ENCODE peak calls at places on chromosome 1, in four cellular contexts. M is K562, W is Panc1, H is HepG2. G is an unnamed sample.

GRCh38 chr1:16076003-16076870 is 2.8 kb upstream of the FAM131C start:
- DNase-seq in M (peak; percentile 88), W (peak; percentile 91), H (no peak), G (peak; percentile 82)

GRCh38 chr1:65372557-65372956 is 47.9 kb upstream of the LEPR start:
- DNase-seq in M (peak; percentile 12), W (no peak), H (no peak), G (no peak)

GRCh38 chr1:206479164-206480125 is 9.2 kb downstream of the IKBKE start:
- DNase-seq in M (peak; percentile 86), W (peak; percentile 54), H (peak; percentile 58), G (no peak)

GRCh38 chr1:56644941-56645662 is at the start of gene PRKAA2:
- DNase-seq in M (no peak), W (no peak), H (peak; percentile 41), G (no peak)

GRCh38 chr1:211375949-211376348 is 49.3 kb downstream of the TRAF5 start:
- DNase-seq in M (no peak), W (no peak), H (no peak), G (no peak)

GRCh38 chr1:233514946-233515391 is 98.9 kb upstream of the KCNK1 start:
- DNase-seq in M (no peak), W (no peak), H (no peak), G (no peak)

GRCh38 chr1:23904748-23905357 is 8.3 kb downstream of the CNR2 start:
- DNase-seq in M (no peak), W (no peak), H (no peak), G (no peak)

GRCh38 chr1:83959824-83960441 is 39.0 kb downstream of the TTLL7 start:
- DNase-seq in M (no peak), W (no peak), H (no peak), G (no peak)

GRCh38 chr1:201275266-201275666 is 8.0 kb upstream of the PKP1 start:
- DNase-seq in M (no peak), W (peak; percentile 84), H (no peak), G (peak; percentile 79)

GRCh38 chr1:160522622-160523345 is at the start of gene SLAMF6:
- DNase-seq in M (peak; percentile 84), W (no peak), H (no peak), G (no peak)

GRCh38 chr1:220828211-220828553 is 41.5 kb downstream of the MTARC1 start:
- DNase-seq in M (no peak), W (no peak), H (peak; percentile 23), G (no peak)

GRCh38 chr1:111505641-111506119 is 2.2 kb upstream of the ADORA3 start:
- DNase-seq in M (no peak), W (no peak), H (no peak), G (no peak)

GRCh38 chr1:19100008-19100407 is 110.1 kb downstream of the UBR4 start:
- DNase-seq in M (no peak), W (no peak), H (no peak), G (no peak)

GRCh38 chr1:52684545-52684944 is 13.6 kb downstream of the COA7 start:
- DNase-seq in M (no peak), W (no peak), H (no peak), G (no peak)

GRCh38 chr1:44296794-44297193 is 58.3 kb downstream of the ERI3 start:
- DNase-seq in M (no peak), W (no peak), H (no peak), G (no peak)

GRCh38 chr1:187257476-187257875 is 428.7 kb downstream of the PLA2G4A start:
- DNase-seq in M (no peak), W (no peak), H (no peak), G (no peak)

GRCh38 chr1:188715566-188715965 is 1762.1 kb downstream of the BRINP3 start:
- DNase-seq in M (no peak), W (no peak), H (peak; percentile 1), G (peak; percentile 22)

GRCh38 chr1:77888429-77889239 is at the start of gene NEXN:
- DNase-seq in M (peak; percentile 39), W (no peak), H (peak; percentile 44), G (no peak)

GRCh38 chr1:103266036-103266435 is 157.7 kb upstream of the COL11A1 start:
- DNase-seq in M (no peak), W (no peak), H (no peak), G (no peak)

GRCh38 chr1:202411421-202411820 is 62.9 kb downstream of the PPP1R12B start:
- DNase-seq in M (no peak), W (no peak), H (no peak), G (no peak)

GRCh38 chr1:24416666-24417391 is 1.2 kb downstream of the NIPAL3 start:
- DNase-seq in M (peak; percentile 92), W (peak; percentile 64), H (peak; percentile 48), G (no peak)

DNA sequence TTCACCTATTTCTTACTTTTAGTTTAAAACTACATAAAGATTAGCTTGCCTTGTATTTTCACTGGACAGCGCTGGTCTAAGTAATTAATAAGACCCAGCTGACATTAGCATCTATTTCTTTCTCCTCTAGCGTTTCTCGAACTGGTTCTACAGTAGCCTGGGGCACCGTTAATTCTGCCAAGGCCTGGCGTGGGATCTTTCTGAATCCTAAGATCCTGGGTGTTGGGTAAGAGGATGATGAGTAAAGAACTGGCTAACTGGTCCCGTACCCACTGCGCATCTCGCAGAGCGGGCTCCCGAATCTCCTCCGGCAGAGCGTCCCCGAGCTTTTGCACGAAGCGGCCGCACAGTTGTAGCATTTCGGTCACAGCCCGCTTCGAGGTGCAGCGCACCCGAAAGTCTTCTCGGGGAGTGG is 309 bp downstream of the NSL1 start:
- DNase-seq in M (no peak), W (no peak), H (no peak), G (no peak)
- TF ChIP-seq TCF7L2 in M (no peak), W (no peak), H (no peak), G (no peak)

DNA sequence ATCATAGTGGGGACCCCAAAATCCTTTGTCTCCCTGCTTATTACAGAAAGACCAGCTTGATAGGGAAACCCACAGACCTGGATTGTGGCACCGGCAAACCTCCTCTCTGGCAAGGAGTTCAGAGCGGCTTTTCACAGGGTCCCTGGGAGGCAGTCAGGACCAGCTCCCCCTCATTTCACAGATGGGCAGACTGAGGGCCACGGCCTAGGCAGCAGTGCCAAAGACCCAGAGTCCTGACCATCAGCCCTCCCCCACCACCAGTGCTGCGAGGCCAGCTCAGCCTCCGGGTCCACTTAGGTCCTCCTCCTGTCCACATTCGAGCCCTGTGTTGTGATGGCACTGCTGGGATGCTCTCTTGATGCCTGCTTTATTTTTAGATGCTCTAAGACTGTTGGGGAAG is 57.2 kb downstream of the CAMK2N1 start:
- DNase-seq in M (no peak), W (no peak), H (no peak), G (no peak)
- TF ChIP-seq TCF7L2 in M (no peak), W (no peak), H (no peak), G (no peak)

DNA sequence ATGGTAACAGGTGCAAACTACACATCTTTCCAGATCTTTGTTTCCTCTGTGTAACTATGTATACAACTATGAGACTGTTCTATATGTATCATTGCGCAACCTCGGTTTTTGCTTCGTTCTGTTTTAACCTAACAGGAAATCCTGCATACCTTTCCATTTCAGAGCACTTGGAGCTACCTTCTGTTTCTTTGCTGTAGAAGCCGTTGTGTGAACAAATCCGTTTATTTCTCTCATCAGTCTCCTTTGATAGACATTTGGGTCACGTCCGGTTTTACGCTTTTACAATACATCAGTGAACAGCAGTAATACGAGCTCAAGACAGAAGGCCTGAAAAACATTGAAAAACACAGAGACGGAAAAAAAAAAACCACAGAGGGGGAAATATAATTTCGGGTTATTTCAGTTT is 10.5 kb downstream of the ATP5IF1 start:
- DNase-seq in M (no peak), W (no peak), H (peak; percentile 78), G (no peak)
- TF ChIP-seq TCF7L2 in M (no peak), W (no peak), H (no peak), G (no peak)

GRCh38 chr1:93979718-93980319 is 70.6 kb upstream of the GCLM start:
- DNase-seq in M (no peak), W (no peak), H (peak; percentile 93), G (no peak)

GRCh38 chr1:93977546-93977945 is 68.3 kb upstream of the GCLM start:
- DNase-seq in M (no peak), W (no peak), H (no peak), G (no peak)

GRCh38 chr1:93979040-93979717 is 69.9 kb upstream of the GCLM start:
- DNase-seq in M (no peak), W (no peak), H (no peak), G (no peak)

GRCh38 chr1:93980881-93981280 is 71.7 kb upstream of the GCLM start:
- DNase-seq in M (no peak), W (no peak), H (no peak), G (no peak)

GRCh38 chr1:93980320-93980744 is 71.1 kb upstream of the GCLM start:
- DNase-seq in M (peak; percentile 31), W (no peak), H (peak; percentile 58), G (no peak)
- TF ChIP-seq TCF7L2 in M (no peak), W (no peak), H (no peak), G (no peak)

DNA sequence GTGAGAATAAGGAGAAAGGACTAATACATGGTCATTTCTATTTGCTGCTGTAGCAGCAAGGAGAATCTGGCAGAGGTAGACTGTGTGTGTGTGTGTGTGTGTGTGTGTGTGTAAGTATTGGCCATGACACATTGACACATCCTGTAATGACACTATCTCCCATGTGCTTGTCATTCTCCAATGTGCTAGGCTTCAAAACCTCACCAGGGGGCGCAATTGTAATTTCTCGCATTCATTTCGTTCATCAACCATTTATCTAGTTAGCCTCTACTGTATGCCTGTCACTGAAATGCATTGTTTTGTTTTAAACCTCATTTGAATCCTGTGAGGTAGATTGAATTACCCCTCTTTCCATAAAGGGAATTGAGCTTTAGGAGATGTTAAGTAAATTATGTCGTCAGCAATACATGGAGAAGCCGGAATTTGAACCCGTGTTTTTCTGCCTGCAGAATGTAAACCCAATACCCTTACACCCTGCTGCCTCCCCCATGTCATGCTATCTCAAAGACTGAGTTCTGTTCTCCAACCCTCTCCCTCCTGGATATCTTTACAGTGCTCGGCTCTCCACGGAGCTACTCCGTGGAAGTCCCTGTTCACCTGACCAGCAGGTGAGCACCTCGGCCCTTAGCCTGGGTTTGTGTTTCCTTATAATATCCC is 100.8 kb downstream of the UCK2 start:
- DNase-seq in M (peak; percentile 78), W (no peak), H (peak; percentile 43), G (peak; percentile 39)
- TF ChIP-seq TCF7L2 in M (no peak), W (no peak), H (no peak), G (no peak)

GRCh38 chr1:32353886-32354570 is 8.3 kb downstream of the FAM229A start:
- DNase-seq in M (peak; percentile 52), W (no peak), H (no peak), G (no peak)

GRCh38 chr1:32351859-32352745 is 10.2 kb downstream of the FAM229A start:
- DNase-seq in M (peak; percentile 73), W (no peak), H (peak; percentile 40), G (no peak)

GRCh38 chr1:32351077-32351858 is 11.0 kb downstream of the FAM229A start:
- DNase-seq in M (peak; percentile 99), W (peak; percentile 69), H (peak; percentile 89), G (peak; percentile 84)

GRCh38 chr1:32353431-32353830 is 8.9 kb downstream of the FAM229A start:
- DNase-seq in M (no peak), W (no peak), H (no peak), G (no peak)

GRCh38 chr1:32352831-32353383 is 9.4 kb downstream of the FAM229A start:
- DNase-seq in M (no peak), W (no peak), H (no peak), G (no peak)
- TF ChIP-seq TCF7L2 in M (no peak), W (no peak), H (no peak), G (no peak)

G was measured in HCT116.